ENCODE peak calls at places on chromosomes 5 and 9, in six cellular contexts. T, L, Q, N, Y and O are unnamed samples. For H3K4me1, the result is how much of the 10 kb centered on the place peaks cover.

GRCh38 chr5:150411245-150411979 is 1.3 kb downstream of the CD74 start:
- DNase-seq in Q (peak), L (no peak), T (no peak), N (peak), Y (no peak), O (no peak)

GRCh38 chr5:7717691-7718090 is 133.2 kb downstream of the CFAP90 start:
- DNase-seq in T (no peak), Y (no peak), N (no peak), L (no peak), Q (no peak), O (no peak)

GRCh38 chr9:116155700-116156045 is 2.1 kb downstream of the PAPPA start:
- DNase-seq in N (no peak), Y (peak), T (no peak), L (no peak), Q (no peak), O (no peak)

GRCh38 chr5:127577458-127577857 is 60.0 kb downstream of the PRRC1 start:
- DNase-seq in Q (no peak), Y (no peak), L (no peak), T (no peak), N (no peak), O (no peak)

GRCh38 chr5:81530919-81531318 is 137.0 kb upstream of the ACOT12 start:
- DNase-seq in T (no peak), Q (no peak), Y (no peak), L (peak), N (no peak), O (no peak)

GRCh38 chr9:118957585-118957984 is 411.6 kb downstream of the BRINP1 start:
- DNase-seq in Y (no peak), Q (no peak), T (no peak), L (no peak), N (no peak), O (no peak)

GRCh38 chr5:107067391-107067790 is 603.3 kb downstream of the EFNA5 start:
- DNase-seq in Y (no peak), Q (peak), T (peak), N (no peak), L (no peak), O (peak)

GRCh38 chr9:131025953-131026858 is 17.2 kb downstream of the LAMC3 start:
- DNase-seq in Q (no peak), L (no peak), N (no peak), T (no peak), Y (no peak), O (no peak)

GRCh38 chr9:21141427-21141882 is at the start of gene IFNW1:
- DNase-seq in Y (no peak), T (no peak), L (no peak), Q (no peak), N (no peak), O (no peak)

GRCh38 chr5:35598707-35599370 is 18.8 kb upstream of the SPEF2 start:
- DNase-seq in L (no peak), Y (no peak), N (peak), T (peak), Q (no peak), O (no peak)

GRCh38 chr5:138448481-138449398 is 9.9 kb downstream of the REEP2 start:
- DNase-seq in L (no peak), N (no peak), Y (no peak), T (no peak), Q (no peak), O (no peak)

GRCh38 chr9:38035873-38036272 is 33.2 kb downstream of the SHB start:
- DNase-seq in N (no peak), Q (no peak), L (peak), Y (no peak), T (no peak), O (peak)

GRCh38 chr9:136661641-136662325 is 933 bp upstream of the EGFL7 start:
- DNase-seq in N (no peak), Y (no peak), L (no peak), Q (no peak), T (no peak), O (no peak)

GRCh38 chr9:135961811-135962695 is 880 bp upstream of the UBAC1 start:
- DNase-seq in Y (no peak), N (no peak), L (no peak), Q (no peak), T (no peak), O (no peak)

GRCh38 chr9:108477538-108478006 is 378.2 kb downstream of the ACTL7B start:
- DNase-seq in N (no peak), L (peak), Q (no peak), Y (no peak), T (no peak), O (no peak)

GRCh38 chr5:74934949-74935751 is 69.0 kb upstream of the FAM169A start:
- DNase-seq in L (peak), N (no peak), Q (no peak), Y (no peak), T (peak), O (no peak)

GRCh38 chr9:131334568-131335105 is 45.1 kb downstream of the PLPP7 start:
- DNase-seq in N (no peak), T (no peak), L (no peak), Y (peak), Q (peak), O (no peak)

GRCh38 chr5:78895616-78896015 is 89.5 kb downstream of the ARSB start:
- DNase-seq in Y (no peak), Q (no peak), T (no peak), L (no peak), N (no peak), O (no peak)

GRCh38 chr9:18542837-18543405 is 69.0 kb downstream of the ADAMTSL1 start:
- DNase-seq in L (peak), T (no peak), Y (no peak), N (no peak), Q (no peak), O (no peak)

GRCh38 chr9:34279431-34279830 is 49.6 kb downstream of the KIF24 start:
- DNase-seq in Y (no peak), Q (no peak), T (no peak), L (peak), N (no peak), O (no peak)

GRCh38 chr5:132497488-132497997 is 7.0 kb upstream of the IRF1 start:
- DNase-seq in Q (peak), Y (peak), L (peak), N (peak), T (peak), O (peak)

GRCh38 chr9:35603506-35603985 is 1.5 kb upstream of the TESK1 start:
- DNase-seq in Q (peak), T (peak), Y (peak), L (peak), N (peak), O (peak)

GRCh38 chr5:6780802-6781391 is 67.7 kb downstream of the TENT4A start:
- DNase-seq in Y (no peak), T (peak), Q (no peak), L (no peak), N (no peak), O (no peak)

GRCh38 chr5:9054821-9055589 is 490.9 kb downstream of the SEMA5A start:
- DNase-seq in Y (no peak), N (no peak), L (peak), Q (no peak), T (no peak), O (no peak)

GRCh38 chr9:99167694-99168093 is 54.0 kb downstream of the ALG2 start:
- DNase-seq in T (no peak), L (no peak), Y (no peak), Q (no peak), N (no peak), O (no peak)

GRCh38 chr5:175809531-175810121 is 61.8 kb upstream of the CPLX2 start:
- DNase-seq in L (peak), Y (no peak), N (no peak), T (no peak), Q (no peak), O (no peak)

GRCh38 chr9:35431467-35431866 is 58.4 kb upstream of the RUSC2 start:
- DNase-seq in T (no peak), Y (no peak), N (no peak), L (peak), Q (no peak), O (no peak)

GRCh38 chr9:121743441-121744001 is 92.1 kb downstream of the DAB2IP start:
- DNase-seq in Q (peak), N (peak), L (peak), Y (peak), T (peak), O (peak)

GRCh38 chr9:121741198-121741918 is 89.9 kb downstream of the DAB2IP start:
- DNase-seq in T (no peak), L (peak), N (peak), Q (no peak), Y (no peak), O (peak)

GRCh38 chr9:121744002-121744686 is 92.7 kb downstream of the DAB2IP start:
- DNase-seq in Y (peak), T (peak), L (peak), Q (no peak), N (peak), O (peak)

GRCh38 chr9:121744687-121745395 is 93.4 kb downstream of the DAB2IP start:
- DNase-seq in Q (no peak), Y (no peak), T (no peak), L (peak), N (no peak), O (no peak)

GRCh38 chr9:121742923-121743322 is 91.5 kb downstream of the DAB2IP start:
- DNase-seq in N (no peak), Y (no peak), Q (no peak), L (no peak), T (no peak), O (no peak)
- H3K4me1 ChIP-seq in N (half or more), Y (half or more), Q (half or more), L (half or more), T (half or more), O (half or more)

DNA sequence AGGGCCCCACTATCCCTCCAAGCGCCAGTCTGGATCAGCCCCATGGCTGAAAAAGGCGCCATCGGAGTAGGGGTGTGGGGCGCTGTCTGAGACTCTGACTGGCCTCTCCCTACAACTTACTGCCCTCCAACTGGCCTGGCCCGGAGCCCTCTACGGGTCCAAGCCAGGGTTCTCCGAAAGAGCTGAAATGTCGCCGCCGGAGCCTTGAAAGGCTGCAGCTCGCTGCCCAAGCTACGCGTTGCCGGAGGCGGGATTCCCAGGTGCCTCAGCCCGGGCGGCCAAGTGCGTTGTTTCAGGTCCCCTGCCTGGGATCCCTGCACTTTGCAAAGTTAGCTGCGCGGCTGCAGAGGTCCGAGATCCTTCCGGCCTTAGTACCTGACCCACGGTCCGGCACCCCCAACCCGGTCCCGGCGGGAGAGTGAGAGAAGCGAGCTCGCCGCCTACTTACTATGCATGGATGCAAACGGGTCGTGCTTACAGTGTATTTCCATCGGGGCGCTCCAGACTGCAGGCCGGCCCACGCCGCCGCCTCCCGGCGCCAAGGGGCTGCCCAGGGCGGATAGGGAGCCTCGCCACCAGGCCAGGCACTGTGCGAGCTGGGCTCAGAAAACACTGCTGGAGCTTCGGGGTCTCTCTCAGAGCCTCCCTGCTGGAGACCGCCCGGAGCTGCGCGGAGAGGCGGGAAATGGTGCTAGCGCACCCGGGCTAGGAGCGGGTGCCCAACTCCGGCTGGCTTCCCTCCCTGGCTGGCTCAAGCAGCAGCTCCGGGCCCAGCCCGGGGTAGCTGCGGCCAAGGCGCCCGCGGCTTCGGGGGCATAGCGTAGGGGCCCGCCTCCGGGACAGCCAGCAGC is 7.8 kb downstream of the PAX5 start:
- DNase-seq in N (no peak), L (no peak), Y (no peak), Q (no peak), T (no peak), O (no peak)
- TF ChIP-seq CTCF in N (no peak), L (no peak), Y (no peak), Q (no peak), T (no peak), O (no peak)

DNA sequence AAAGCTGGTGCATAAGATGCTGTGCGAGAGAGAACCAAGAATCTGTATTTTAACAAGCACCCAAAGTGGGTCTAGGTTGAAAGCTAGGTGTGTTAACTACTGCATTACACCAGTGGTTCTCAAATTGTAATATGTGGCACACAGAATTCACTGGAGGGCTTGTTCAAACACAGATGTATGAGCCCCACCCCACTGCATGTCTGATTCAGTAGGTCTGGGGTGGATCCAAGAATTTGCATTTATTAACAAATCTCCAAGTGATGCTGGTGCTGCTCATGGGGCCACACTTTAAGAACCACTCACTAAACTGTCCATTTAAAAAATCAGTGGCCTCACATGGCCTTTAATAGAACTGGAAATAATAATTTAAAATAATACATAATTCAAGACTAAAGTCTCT is 40.4 kb downstream of the LPAR1 start:
- DNase-seq in N (no peak), T (no peak), L (peak), Q (no peak), Y (no peak), O (no peak)
- H3K4me1 ChIP-seq in N (under half), T (under half), L (under half), Q (under half), Y (under half), O (under half)

DNA sequence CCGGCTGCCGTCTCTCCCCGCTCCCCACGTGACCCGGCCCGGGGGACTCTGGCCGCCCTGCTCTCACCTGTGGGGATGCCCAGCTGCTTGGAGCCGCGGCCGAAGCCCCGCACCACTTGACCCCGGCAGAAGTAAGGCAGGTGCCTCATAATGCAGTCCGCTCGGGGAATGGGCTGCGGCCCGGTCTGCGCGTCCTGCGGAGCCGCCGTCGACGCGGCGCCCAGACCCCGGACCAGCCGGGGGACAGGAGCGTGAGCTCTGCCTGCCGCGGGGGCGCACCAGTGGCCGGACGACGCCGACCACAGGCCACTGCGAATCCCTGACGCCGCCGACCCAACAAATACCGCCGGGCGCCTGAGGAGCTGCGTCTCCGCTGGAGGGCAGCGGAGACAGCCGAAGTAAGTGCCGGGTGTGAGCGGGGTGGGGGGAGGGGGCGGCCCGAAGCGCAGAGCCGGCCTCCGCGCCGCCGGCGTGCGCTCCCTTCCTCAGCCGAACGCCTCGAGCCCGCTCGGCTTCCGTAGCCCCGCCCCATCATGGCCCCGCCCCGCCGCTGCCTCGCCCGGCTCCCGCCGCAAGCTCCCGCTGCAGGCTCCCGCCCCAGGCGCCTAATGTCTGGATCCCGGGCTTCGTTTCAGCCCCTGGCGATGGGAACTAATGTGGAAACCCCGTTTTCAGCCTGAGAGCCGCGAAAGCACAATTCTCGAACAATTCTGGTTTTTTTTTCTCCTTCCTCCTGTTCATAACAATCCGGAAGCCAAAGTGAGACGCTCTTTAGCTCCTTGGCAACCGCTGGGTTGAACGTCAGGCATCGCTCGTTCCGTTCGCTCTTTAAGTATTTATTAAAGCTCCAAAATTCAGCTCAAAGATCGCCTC is at the start of gene RFK:
- DNase-seq in T (peak), Q (peak), Y (peak), N (peak), L (peak), O (peak)
- TF ChIP-seq CTCF in T (no peak), Q (peak), Y (peak), N (no peak), L (peak), O (no peak)

GRCh38 chr5:129172561-129172960 is 78.0 kb downstream of the ISOC1 start:
- DNase-seq in L (no peak), N (no peak), Y (no peak), T (no peak), Q (no peak), O (no peak)

GRCh38 chr5:129171194-129171944 is 76.8 kb downstream of the ISOC1 start:
- DNase-seq in Q (no peak), T (no peak), N (no peak), L (no peak), Y (no peak), O (no peak)

GRCh38 chr5:129177451-129177850 is 82.9 kb downstream of the ISOC1 start:
- DNase-seq in L (peak), N (no peak), Y (no peak), Q (no peak), T (no peak), O (no peak)

GRCh38 chr5:129174447-129174846 is 79.9 kb downstream of the ISOC1 start:
- DNase-seq in L (no peak), N (no peak), T (no peak), Y (no peak), Q (no peak), O (no peak)
- H3K4me1 ChIP-seq in L (under half), N (under half), T (under half), Y (under half), Q (under half), O (under half)

GRCh38 chr5:134664448-134664847 is 15.9 kb downstream of the SEC24A start:
- DNase-seq in Y (no peak), N (no peak), L (no peak), T (peak), Q (no peak), O (no peak)

GRCh38 chr5:134659456-134659855 is 10.9 kb downstream of the SEC24A start:
- DNase-seq in T (no peak), Q (no peak), L (no peak), N (no peak), Y (no peak), O (no peak)

GRCh38 chr5:134656690-134657089 is 8.1 kb downstream of the SEC24A start:
- DNase-seq in N (no peak), T (no peak), Q (no peak), Y (no peak), L (no peak), O (no peak)

GRCh38 chr5:134662971-134663370 is 14.4 kb downstream of the SEC24A start:
- DNase-seq in Y (no peak), Q (no peak), L (no peak), N (no peak), T (no peak), O (no peak)

DNA sequence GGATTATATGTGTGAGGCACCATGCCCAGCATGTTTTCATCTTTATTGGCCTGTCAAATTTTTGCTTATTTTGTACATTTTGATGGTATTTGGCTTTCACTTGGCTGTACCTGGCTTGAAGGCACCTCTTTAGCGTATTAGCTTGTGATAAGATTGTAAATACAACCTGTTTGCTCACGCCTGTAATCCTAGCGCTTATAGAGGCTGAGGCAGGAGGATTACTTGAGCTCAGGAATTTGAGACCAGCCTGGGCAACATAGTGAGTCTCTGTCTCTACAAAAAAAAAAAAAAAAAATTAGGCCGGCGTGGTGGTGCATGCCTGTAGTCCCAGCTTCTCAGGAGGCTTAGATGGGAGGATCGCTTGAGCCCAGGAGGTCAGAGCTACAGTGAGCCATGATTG is 11.3 kb downstream of the SEC24A start:
- DNase-seq in N (no peak), Y (no peak), L (no peak), Q (no peak), T (no peak), O (no peak)
- TF ChIP-seq CTCF in N (no peak), Y (no peak), L (no peak), Q (no peak), T (no peak), O (no peak)

GRCh38 chr5:98927242-98927987 is 1.4 kb downstream of the CHD1 start:
- DNase-seq in T (peak), Y (peak), L (peak), Q (no peak), N (no peak), O (no peak)
- H3K4me1 ChIP-seq in T (under half), Y (under half), L (under half), Q (under half), N (half or more), O (under half)

DNA sequence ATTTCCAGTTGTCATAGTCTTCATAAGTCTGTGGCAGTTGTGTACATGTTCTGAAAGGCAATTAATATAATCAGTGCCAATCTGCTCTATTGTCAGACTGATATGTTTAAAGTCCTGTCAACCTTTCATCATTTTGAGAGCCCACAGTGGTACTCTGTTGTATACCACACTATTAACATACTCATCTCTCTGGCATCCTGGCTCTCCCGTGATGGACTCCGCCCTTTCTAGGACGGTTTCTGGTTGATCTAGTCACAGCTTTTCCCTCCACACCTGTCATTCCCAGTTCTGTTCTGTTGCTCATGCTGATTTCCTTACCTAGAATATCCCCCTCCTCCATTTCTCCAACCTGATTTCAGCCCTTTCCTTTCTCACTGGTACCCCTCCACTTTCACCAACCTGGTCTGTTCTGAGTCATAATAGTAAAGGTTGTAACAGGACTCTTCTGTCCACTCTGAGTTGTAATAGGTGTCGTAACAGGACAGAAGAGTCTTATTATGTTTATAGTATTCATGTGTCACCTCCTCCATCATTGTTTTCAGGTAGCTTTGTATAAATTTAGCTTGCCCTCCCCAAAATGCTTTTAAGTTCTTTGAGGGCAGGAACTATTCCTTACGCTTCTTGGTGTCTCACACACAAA is 4.1 kb downstream of the PTCD2 start:
- DNase-seq in Y (no peak), Q (no peak), L (peak), N (no peak), T (no peak), O (no peak)
- TF ChIP-seq CTCF in Y (no peak), Q (no peak), L (no peak), N (no peak), T (no peak), O (no peak)